ENCODE peak calls at places on chromosomes 6 and 20, in ten cellular contexts. B, F, V, Y, I, S, D, K, H and W are unnamed samples.

GRCh38 chr6:149313070-149313469 is 4.4 kb upstream of the TAB2 start:
- DNase-seq in F (no peak), D (no peak), B (no peak), H (no peak), I (no peak), K (no peak), Y (no peak), S (no peak), V (no peak), W (no peak)

GRCh38 chr6:139376604-139377218 is 2.3 kb upstream of the CITED2 start:
- DNase-seq in Y (peak), K (no peak), D (no peak), I (peak), H (peak), B (no peak), V (peak), S (peak), F (no peak), W (peak)

GRCh38 chr20:38790210-38791053 is 15.1 kb upstream of the PPP1R16B start:
- DNase-seq in Y (peak), D (no peak), I (no peak), B (no peak), H (peak), V (peak), K (peak), S (peak), F (no peak), W (peak)

GRCh38 chr6:139109558-139109957 is 25.3 kb upstream of the HECA start:
- DNase-seq in F (no peak), H (peak), K (peak), I (no peak), Y (peak), V (peak), B (no peak), S (peak), D (no peak), W (no peak)

GRCh38 chr6:7311920-7312615 is 931 bp downstream of the SSR1 start:
- DNase-seq in V (no peak), D (no peak), I (no peak), B (no peak), H (no peak), K (no peak), F (no peak), Y (peak), S (no peak), W (peak)

GRCh38 chr6:154394571-154394970 is 38.0 kb upstream of the IPCEF1 start:
- DNase-seq in D (no peak), B (no peak), K (no peak), I (no peak), F (no peak), Y (no peak), S (no peak), H (no peak), V (no peak), W (no peak)

GRCh38 chr6:42269553-42269952 is 51.9 kb upstream of the MRPS10 start:
- DNase-seq in F (no peak), B (no peak), S (no peak), V (no peak), K (no peak), I (no peak), H (no peak), D (no peak), Y (no peak), W (no peak)

GRCh38 chr20:32482251-32483220 is 102.6 kb downstream of the NOL4L start:
- DNase-seq in Y (no peak), B (no peak), S (peak), H (no peak), I (peak), K (peak), V (peak), D (peak), F (no peak), W (peak)

GRCh38 chr6:90583179-90583578 is 3.7 kb downstream of the MAP3K7 start:
- DNase-seq in S (no peak), I (no peak), Y (no peak), H (no peak), V (no peak), B (no peak), F (no peak), D (no peak), K (no peak), W (no peak)

GRCh38 chr6:109662192-109662591 is 28.8 kb downstream of the AK9 start:
- DNase-seq in I (no peak), V (no peak), Y (no peak), D (no peak), S (peak), B (no peak), F (no peak), K (no peak), H (no peak), W (peak)

GRCh38 chr20:37911838-37912273 is 8.9 kb downstream of the VSTM2L start:
- DNase-seq in K (no peak), Y (peak), B (no peak), H (no peak), V (no peak), D (no peak), F (no peak), I (no peak), S (no peak), W (peak)

GRCh38 chr6:30480536-30481156 is 8.7 kb upstream of the HLA-E start:
- DNase-seq in F (no peak), H (no peak), S (peak), I (no peak), Y (no peak), D (peak), B (no peak), V (no peak), K (no peak), W (no peak)

GRCh38 chr20:47970282-47970903 is 185.1 kb upstream of the SULF2 start:
- DNase-seq in H (no peak), I (no peak), D (no peak), Y (no peak), V (peak), F (no peak), B (no peak), S (peak), K (no peak), W (no peak)

GRCh38 chr20:33559212-33559611 is 69.3 kb downstream of the CBFA2T2 start:
- DNase-seq in F (no peak), K (no peak), D (no peak), B (no peak), V (no peak), I (no peak), S (no peak), Y (no peak), H (no peak), W (no peak)

GRCh38 chr6:34015576-34015975 is 130.3 kb downstream of the GRM4 start:
- DNase-seq in B (no peak), Y (peak), I (no peak), V (no peak), F (no peak), H (no peak), S (no peak), K (no peak), D (no peak), W (no peak)

GRCh38 chr6:148304976-148305375 is 37.7 kb upstream of the SASH1 start:
- DNase-seq in K (no peak), I (no peak), S (peak), H (no peak), Y (peak), D (no peak), V (no peak), B (no peak), F (no peak), W (no peak)

GRCh38 chr6:166626177-166627038 is 643 bp downstream of the RPS6KA2 start:
- DNase-seq in V (no peak), Y (peak), F (no peak), B (peak), D (no peak), S (no peak), H (peak), K (peak), I (no peak), W (peak)

GRCh38 chr6:83294676-83295075 is 101.5 kb downstream of the RWDD2A start:
- DNase-seq in I (no peak), F (no peak), B (no peak), Y (no peak), D (no peak), S (no peak), K (no peak), V (no peak), H (no peak), W (no peak)

GRCh38 chr6:88238065-88238464 is 71.9 kb upstream of the CNR1 start:
- DNase-seq in I (no peak), S (peak), F (no peak), D (no peak), V (peak), K (peak), H (no peak), Y (peak), B (no peak), W (peak)

GRCh38 chr20:62860924-62861691 is 514 bp downstream of the TCFL5 start:
- DNase-seq in F (no peak), I (peak), S (no peak), B (no peak), D (peak), V (peak), Y (peak), K (peak), H (peak), W (no peak)

GRCh38 chr6:57109905-57110304 is 19.9 kb downstream of the ZNF451 start:
- DNase-seq in V (no peak), B (no peak), I (no peak), F (no peak), D (no peak), Y (peak), K (no peak), H (no peak), S (no peak), W (no peak)

GRCh38 chr20:20276806-20277530 is 90.9 kb upstream of the INSM1 start:
- DNase-seq in V (no peak), I (no peak), D (no peak), Y (no peak), B (no peak), H (no peak), F (no peak), S (no peak), K (no peak), W (no peak)

GRCh38 chr6:119637768-119638167 is 288.2 kb upstream of the MAN1A1 start:
- DNase-seq in I (no peak), Y (no peak), B (no peak), K (no peak), F (no peak), S (no peak), D (no peak), H (no peak), V (no peak), W (no peak)

GRCh38 chr20:3374296-3374695 is 33.2 kb downstream of the DNAAF9 start:
- DNase-seq in S (no peak), B (no peak), K (no peak), V (peak), H (no peak), D (no peak), I (no peak), Y (peak), F (no peak), W (no peak)

GRCh38 chr6:109306733-109307132 is 75.5 kb downstream of the CD164 start:
- DNase-seq in I (no peak), H (no peak), Y (no peak), B (no peak), F (no peak), V (no peak), S (no peak), D (no peak), K (no peak), W (no peak)